ENCODE peak calls at places on chromosomes 2 and 18, in nine cellular contexts. W is heart left ventricle, I is transverse colon, F is IMR-90, H is tibial nerve, U is HCT116, Z is HepG2, L is prostate gland, D is ovary. Y is an unnamed sample.

GRCh38 chr2:129922571-129923264 is 56.7 kb upstream of the RAB6C start:
- DNase-seq in U (no peak), F (no peak), L (no peak), Z (no peak), H (no peak), W (no peak), D (no peak), I (no peak), Y (no peak)

GRCh38 chr2:237581326-237581725 is 9.2 kb downstream of the RAB17 start:
- DNase-seq in L (no peak), Z (no peak), H (no peak), F (no peak), W (no peak), I (no peak), U (no peak), D (no peak), Y (no peak)

GRCh38 chr18:25453556-25454269 is 101.7 kb upstream of the ZNF521 start:
- DNase-seq in U (no peak), Z (no peak), W (no peak), L (no peak), H (no peak), D (no peak), F (peak; percentile 79), I (no peak), Y (no peak)

GRCh38 chr2:172046866-172047265 is 38.4 kb upstream of the DLX1 start:
- DNase-seq in L (no peak), H (no peak), I (no peak), F (no peak), D (no peak), Z (no peak), W (no peak), U (no peak), Y (no peak)

GRCh38 chr2:98806266-98806697 is 75.3 kb upstream of the MGAT4A start:
- DNase-seq in I (peak; percentile 56), D (no peak), W (peak; percentile 91), U (no peak), F (no peak), H (no peak), L (peak; percentile 87), Z (no peak), Y (peak; percentile 44)

GRCh38 chr2:73323551-73323950 is 30.2 kb upstream of the EGR4 start:
- DNase-seq in F (no peak), W (no peak), D (no peak), L (no peak), H (no peak), U (no peak), I (no peak), Z (no peak), Y (no peak)

GRCh38 chr2:62456721-62457539 is 49.1 kb downstream of the TMEM17 start:
- DNase-seq in U (no peak), I (peak; percentile 70), H (peak; percentile 49), L (peak; percentile 45), D (peak; percentile 79), F (peak; percentile 78), W (peak; percentile 74), Z (peak; percentile 63), Y (peak; percentile 78)

GRCh38 chr2:47531378-47532042 is 128.6 kb downstream of the MSH2 start:
- DNase-seq in I (no peak), W (peak; percentile 40), H (no peak), U (no peak), L (no peak), Z (no peak), F (no peak), D (no peak), Y (no peak)

GRCh38 chr2:150389487-150389886 is 98.0 kb downstream of the RND3 start:
- DNase-seq in W (no peak), U (no peak), H (no peak), F (peak; percentile 17), Z (no peak), I (no peak), L (no peak), D (no peak), Y (no peak)

GRCh38 chr2:31475692-31476091 is 61.1 kb upstream of the XDH start:
- DNase-seq in H (no peak), U (no peak), Z (no peak), L (no peak), F (peak; percentile 76), D (no peak), W (no peak), I (no peak), Y (no peak)

GRCh38 chr2:62354771-62355550 is 151.0 kb downstream of the TMEM17 start:
- DNase-seq in D (no peak), U (no peak), H (no peak), W (no peak), I (no peak), Z (no peak), L (no peak), F (no peak), Y (no peak)

GRCh38 chr18:26703170-26703933 is 155.0 kb upstream of the KCTD1 start:
- DNase-seq in Z (no peak), D (no peak), L (no peak), I (peak; percentile 32), U (no peak), W (no peak), F (no peak), H (no peak), Y (no peak)

GRCh38 chr2:107775791-107776190 is 50.9 kb upstream of the RGPD4 start:
- DNase-seq in Z (no peak), L (no peak), I (no peak), D (no peak), F (no peak), U (no peak), W (no peak), H (no peak), Y (no peak)

DNA sequence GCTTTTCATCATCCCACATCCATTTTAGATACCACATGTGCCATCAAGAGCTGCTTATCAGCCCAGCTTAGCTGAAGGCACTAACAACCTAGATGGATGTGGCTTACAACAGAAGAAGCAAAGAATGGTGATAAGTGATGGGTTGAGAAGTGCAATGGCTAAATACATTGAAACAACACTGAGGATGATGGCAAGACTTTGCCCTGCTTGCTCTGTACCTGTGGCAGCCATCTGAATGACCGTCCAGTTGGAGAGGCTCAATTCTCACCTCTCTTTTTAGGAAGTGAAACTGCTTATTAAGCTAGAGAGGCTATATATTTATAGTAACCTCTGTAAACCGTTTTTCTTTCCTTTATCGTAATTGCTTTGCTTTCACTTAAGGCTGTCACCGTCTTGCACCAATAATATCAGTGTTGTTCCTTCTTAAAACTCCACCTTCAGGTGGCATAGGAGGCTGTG is 5.7 kb downstream of the GPATCH11 start:
- DNase-seq in I (no peak), H (no peak), U (no peak), W (no peak), L (no peak), Z (no peak), D (no peak), F (no peak), Y (no peak)
- TF ChIP-seq POLR2A in I (no peak), H (no peak), U (no peak), W (no peak), L (no peak), Z (no peak), D (no peak), F (no peak), Y (no peak)

GRCh38 chr2:8549942-8550341 is 131.9 kb upstream of the ID2 start:
- DNase-seq in D (no peak), F (no peak), H (no peak), W (no peak), Z (no peak), I (no peak), U (no peak), L (no peak), Y (no peak)

GRCh38 chr2:8549273-8549922 is 132.5 kb upstream of the ID2 start:
- DNase-seq in F (no peak), U (no peak), W (no peak), L (no peak), H (no peak), Z (no peak), D (peak; percentile 4), I (peak; percentile 1), Y (no peak)

GRCh38 chr2:8550932-8551621 is 130.8 kb upstream of the ID2 start:
- DNase-seq in I (peak; percentile 1), D (no peak), H (no peak), L (no peak), Z (no peak), F (no peak), W (no peak), U (no peak), Y (no peak)

GRCh38 chr2:8551622-8552074 is 130.2 kb upstream of the ID2 start:
- DNase-seq in Z (no peak), W (no peak), H (no peak), L (no peak), F (no peak), I (peak; percentile 3), U (no peak), D (peak; percentile 9), Y (peak; percentile 50)

DNA sequence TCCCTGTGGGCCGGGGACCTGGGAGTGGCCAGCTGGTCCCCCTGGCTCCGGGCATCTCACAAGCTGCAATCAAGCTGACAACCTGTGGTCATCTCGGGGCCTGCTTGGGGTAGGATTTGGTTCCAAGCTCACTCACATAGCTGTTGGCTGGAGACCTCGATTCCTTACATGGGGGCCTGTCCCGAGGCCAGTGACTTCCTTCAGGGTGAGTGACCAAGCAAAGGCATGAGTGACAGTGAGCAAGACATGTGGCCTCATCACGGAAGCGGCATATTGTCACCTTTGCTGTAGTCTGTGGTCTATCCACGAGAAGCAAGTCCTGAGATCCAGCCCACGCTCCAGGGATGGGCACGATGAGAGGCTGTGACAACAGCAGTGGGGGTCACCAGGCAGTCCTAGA is 131.4 kb upstream of the ID2 start:
- DNase-seq in U (no peak), Z (no peak), W (no peak), I (no peak), L (no peak), D (peak; percentile 11), H (no peak), F (no peak), Y (peak; percentile 10)
- H3K4me1 ChIP-seq in U (no peaks in the 10 kb centered on the region), Z (peaks cover 8% of the 10 kb centered on the region), W (no peaks in the 10 kb centered on the region), I (no peaks in the 10 kb centered on the region), L (no peaks in the 10 kb centered on the region), D (no peaks in the 10 kb centered on the region), H (no peaks in the 10 kb centered on the region), F (no peaks in the 10 kb centered on the region), Y (no peaks in the 10 kb centered on the region)

GRCh38 chr18:5297582-5297981 is 2.1 kb upstream of the ZBTB14 start:
- DNase-seq in W (no peak), H (no peak), Z (peak; percentile 36), U (no peak), L (no peak), F (no peak), D (no peak), I (no peak), Y (no peak)
- H3K4me3 ChIP-seq in W (no peak overlapping the region), H (no peak overlapping the region), Z (peak overlapping the region; percentile 14), U (no peak overlapping the region), L (no peak overlapping the region), F (no peak overlapping the region), D (no peak overlapping the region), I (no peak overlapping the region), Y (no peak overlapping the region)

DNA sequence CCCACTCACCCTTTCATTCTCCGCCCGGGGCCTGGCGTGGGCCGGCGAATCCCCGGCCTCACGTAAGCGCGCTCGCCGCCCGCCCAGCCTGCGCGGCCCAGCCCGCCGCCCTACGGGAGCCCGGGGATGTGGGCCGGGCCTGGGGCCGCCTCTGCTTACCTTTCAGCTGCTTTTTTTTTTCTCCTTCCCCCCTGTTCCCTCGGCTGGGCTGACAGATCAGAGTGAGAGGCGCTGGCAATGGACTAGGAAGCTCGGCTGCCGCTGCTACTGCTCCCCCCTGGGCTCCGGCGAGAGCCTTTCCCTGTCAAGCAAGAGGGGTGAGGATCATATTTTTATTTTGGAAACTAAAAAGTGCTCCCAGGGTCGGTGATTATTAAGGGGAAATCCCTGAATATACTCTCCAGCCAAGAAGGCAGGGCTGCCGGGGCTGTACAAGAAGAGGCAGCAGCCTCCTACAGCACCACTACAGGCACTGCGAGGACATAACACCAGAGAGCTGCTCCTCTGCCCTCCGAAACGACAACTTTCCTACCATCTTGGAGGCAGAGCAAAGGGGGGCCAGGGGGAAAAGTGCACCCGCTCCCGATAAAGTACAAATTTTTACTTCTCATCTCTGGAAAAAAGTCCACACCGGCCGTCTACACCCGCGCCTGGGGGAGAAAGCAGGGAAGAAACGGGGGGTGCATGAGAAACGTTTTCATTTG is at the start of gene INO80D:
- DNase-seq in U (peak; percentile 62), I (peak; percentile 83), Z (peak; percentile 87), F (peak; percentile 86), D (peak; percentile 77), L (peak; percentile 78), W (peak; percentile 87), H (peak; percentile 57), Y (peak; percentile 70)
- TF ChIP-seq POLR2A in U (peak; percentile 69), I (peak; percentile 87), Z (peak; percentile 95), F (peak; percentile 74), D (peak; percentile 36), L (peak; percentile 60), W (no peak), H (no peak), Y (peak; percentile 84)